ENCODE peak calls at places on chromosome 17, in four cellular contexts. One of them, this sample, is unnamed.

GRCh38 chr17:13601317-13601775 is 383 bp downstream of the HS3ST3A1 start:
- DNase-seq in kidney: peak
- DNase-seq in stimulated activated CD4-positive, alpha-beta T cell treated with anti-CD3 and anti-CD28 coated beads, Interleukin-4, amount 100 ng/mL, for 24 hours: no peak
- DNase-seq in upper lobe of left lung: peak
- DNase-seq in this sample: no peak

GRCh38 chr17:63476857-63477470 is at the start of gene ACE:
- DNase-seq in stimulated activated CD4-positive, alpha-beta T cell treated with anti-CD3 and anti-CD28 coated beads, Interleukin-4, amount 100 ng/mL, for 24 hours: peak
- DNase-seq in kidney: no peak
- DNase-seq in upper lobe of left lung: peak
- DNase-seq in this sample: no peak

GRCh38 chr17:82384730-82385429 is 13.3 kb downstream of the UTS2R start:
- DNase-seq in kidney: peak
- DNase-seq in upper lobe of left lung: peak
- DNase-seq in stimulated activated CD4-positive, alpha-beta T cell treated with anti-CD3 and anti-CD28 coated beads, Interleukin-4, amount 100 ng/mL, for 24 hours: no peak
- DNase-seq in this sample: no peak

GRCh38 chr17:80330276-80330675 is 69.6 kb downstream of the RNF213 start:
- DNase-seq in kidney: no peak
- DNase-seq in stimulated activated CD4-positive, alpha-beta T cell treated with anti-CD3 and anti-CD28 coated beads, Interleukin-4, amount 100 ng/mL, for 24 hours: no peak
- DNase-seq in upper lobe of left lung: no peak
- DNase-seq in this sample: no peak

GRCh38 chr17:36485027-36485426 is 1.5 kb upstream of the ZNHIT3 start:
- DNase-seq in upper lobe of left lung: no peak
- DNase-seq in kidney: no peak
- DNase-seq in stimulated activated CD4-positive, alpha-beta T cell treated with anti-CD3 and anti-CD28 coated beads, Interleukin-4, amount 100 ng/mL, for 24 hours: no peak
- DNase-seq in this sample: no peak

GRCh38 chr17:74972973-74973328 is 392 bp upstream of the HID1 start:
- DNase-seq in upper lobe of left lung: no peak
- DNase-seq in kidney: no peak
- DNase-seq in stimulated activated CD4-positive, alpha-beta T cell treated with anti-CD3 and anti-CD28 coated beads, Interleukin-4, amount 100 ng/mL, for 24 hours: no peak
- DNase-seq in this sample: no peak

GRCh38 chr17:781920-782731 is at the start of the genes GLOD4 and MRM3:
- DNase-seq in stimulated activated CD4-positive, alpha-beta T cell treated with anti-CD3 and anti-CD28 coated beads, Interleukin-4, amount 100 ng/mL, for 24 hours: peak
- DNase-seq in upper lobe of left lung: peak
- DNase-seq in kidney: peak
- DNase-seq in this sample: peak

GRCh38 chr17:8117980-8118768 is at the start of gene ALOXE3:
- DNase-seq in kidney: peak
- DNase-seq in upper lobe of left lung: peak
- DNase-seq in stimulated activated CD4-positive, alpha-beta T cell treated with anti-CD3 and anti-CD28 coated beads, Interleukin-4, amount 100 ng/mL, for 24 hours: no peak
- DNase-seq in this sample: no peak

GRCh38 chr17:71963341-71963740 is 157.5 kb upstream of the SOX9 start:
- DNase-seq in kidney: no peak
- DNase-seq in stimulated activated CD4-positive, alpha-beta T cell treated with anti-CD3 and anti-CD28 coated beads, Interleukin-4, amount 100 ng/mL, for 24 hours: no peak
- DNase-seq in upper lobe of left lung: no peak
- DNase-seq in this sample: no peak

GRCh38 chr17:3740611-3741073 is 16.9 kb downstream of the HASPIN start:
- DNase-seq in stimulated activated CD4-positive, alpha-beta T cell treated with anti-CD3 and anti-CD28 coated beads, Interleukin-4, amount 100 ng/mL, for 24 hours: peak
- DNase-seq in kidney: no peak
- DNase-seq in upper lobe of left lung: no peak
- DNase-seq in this sample: no peak

GRCh38 chr17:41959336-41960095 is 7.1 kb upstream of the CNP start:
- DNase-seq in stimulated activated CD4-positive, alpha-beta T cell treated with anti-CD3 and anti-CD28 coated beads, Interleukin-4, amount 100 ng/mL, for 24 hours: no peak
- DNase-seq in kidney: peak
- DNase-seq in upper lobe of left lung: peak
- DNase-seq in this sample: no peak

GRCh38 chr17:75898065-75898464 is 1.3 kb upstream of the TRIM65 start:
- DNase-seq in upper lobe of left lung: peak
- DNase-seq in kidney: peak
- DNase-seq in stimulated activated CD4-positive, alpha-beta T cell treated with anti-CD3 and anti-CD28 coated beads, Interleukin-4, amount 100 ng/mL, for 24 hours: no peak
- DNase-seq in this sample: no peak

GRCh38 chr17:41844971-41845370 is 7.3 kb downstream of the KLHL10 start:
- DNase-seq in stimulated activated CD4-positive, alpha-beta T cell treated with anti-CD3 and anti-CD28 coated beads, Interleukin-4, amount 100 ng/mL, for 24 hours: no peak
- DNase-seq in upper lobe of left lung: no peak
- DNase-seq in kidney: no peak
- DNase-seq in this sample: no peak

GRCh38 chr17:521168-521525 is 168.5 kb upstream of the RPH3AL start:
- DNase-seq in stimulated activated CD4-positive, alpha-beta T cell treated with anti-CD3 and anti-CD28 coated beads, Interleukin-4, amount 100 ng/mL, for 24 hours: no peak
- DNase-seq in kidney: no peak
- DNase-seq in upper lobe of left lung: no peak
- DNase-seq in this sample: no peak

GRCh38 chr17:28065706-28066105 is 23.2 kb downstream of the NLK start:
- DNase-seq in stimulated activated CD4-positive, alpha-beta T cell treated with anti-CD3 and anti-CD28 coated beads, Interleukin-4, amount 100 ng/mL, for 24 hours: no peak
- DNase-seq in kidney: no peak
- DNase-seq in upper lobe of left lung: no peak
- DNase-seq in this sample: no peak

This sample was measured in retinal pigment epithelial cell.